ENCODE peak calls at places on chromosomes 16 and 17, in seven cellular contexts. Q is right lobe of liver, F is uterus, J is suprapubic skin, M is PC-3, S is adrenal gland, T is iPS DF 6.9. P is an unnamed sample.

GRCh38 chr16:53809088-53809951 is 105.4 kb downstream of the FTO start:
- DNase-seq in Q (no peak), F (no peak), J (no peak), M (peak), S (no peak), T (no peak), P (no peak)

GRCh38 chr16:57834936-57835335 is 32.6 kb upstream of the KIFC3 start:
- DNase-seq in Q (no peak), F (no peak), J (no peak), M (peak), S (no peak), T (no peak), P (no peak)

GRCh38 chr16:51146256-51146924 is 4.7 kb downstream of the SALL1 start:
- DNase-seq in Q (no peak), F (no peak), J (no peak), M (no peak), S (no peak), T (no peak), P (no peak)

GRCh38 chr16:68668266-68668665 is 23.2 kb downstream of the CDH3 start:
- DNase-seq in Q (no peak), F (no peak), J (no peak), M (peak), S (no peak), T (no peak), P (no peak)

GRCh38 chr16:71489122-71489521 is at the start of gene ZNF19:
- DNase-seq in Q (no peak), F (no peak), J (no peak), M (no peak), S (no peak), T (no peak), P (no peak)

GRCh38 chr16:8458481-8458880 is 131.8 kb downstream of the TMEM114 start:
- DNase-seq in Q (no peak), F (no peak), J (no peak), M (no peak), S (no peak), T (no peak), P (no peak)

GRCh38 chr16:77009453-77009852 is 181.5 kb upstream of the MON1B start:
- DNase-seq in Q (no peak), F (no peak), J (no peak), M (no peak), S (no peak), T (no peak), P (no peak)

GRCh38 chr17:31100840-31101239 is 6.1 kb downstream of the NF1 start:
- DNase-seq in Q (no peak), F (no peak), J (no peak), M (no peak), S (no peak), T (no peak), P (no peak)

GRCh38 chr17:27414271-27414670 is 42.0 kb upstream of the KSR1 start:
- DNase-seq in Q (no peak), F (no peak), J (no peak), M (no peak), S (no peak), T (no peak), P (no peak)

GRCh38 chr17:67412057-67412456 is 35.0 kb downstream of the PITPNC1 start:
- DNase-seq in Q (peak), F (no peak), J (no peak), M (no peak), S (no peak), T (no peak), P (no peak)
- H3K27ac ChIP-seq in Q (peak), F (no peak), J (no peak), M (no peak), S (no peak), T (no peak), P (no peak)

GRCh38 chr16:11201498-11202259 is 54.3 kb downstream of the SOCS1 start:
- DNase-seq in Q (no peak), F (no peak), J (no peak), M (peak), S (peak), T (no peak), P (no peak)
- H3K27ac ChIP-seq in Q (no peak), F (no peak), J (no peak), M (peak), S (peak), T (no peak), P (no peak)

DNA sequence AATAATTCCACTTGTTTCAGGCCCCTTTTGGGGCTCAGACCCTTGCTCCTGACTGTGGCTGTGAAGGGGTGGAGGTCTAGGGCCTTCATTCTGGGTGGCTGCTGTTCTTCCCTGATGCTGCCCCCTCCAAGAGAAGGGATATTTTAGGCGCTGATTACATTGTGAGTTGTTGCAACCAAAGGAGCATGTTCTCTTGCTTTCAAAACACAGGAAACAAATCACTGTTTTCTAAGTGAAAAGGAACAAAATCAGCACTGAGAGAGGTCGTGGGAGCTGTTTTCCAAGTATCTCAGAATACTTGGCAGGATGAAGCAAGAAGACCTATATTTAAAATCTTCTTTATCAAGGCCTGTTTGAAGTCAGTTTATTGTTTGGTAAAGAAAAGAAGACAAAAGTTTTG is 25.3 kb upstream of the SEC14L1 start:
- DNase-seq in Q (no peak), F (no peak), J (no peak), M (no peak), S (no peak), T (no peak), P (no peak)
- H3K27ac ChIP-seq in Q (peak), F (peak), J (no peak), M (no peak), S (peak), T (no peak), P (peak)

GRCh38 chr16:86740817-86741799 is 162.8 kb downstream of the FOXL1 start:
- DNase-seq in Q (no peak), F (peak), J (no peak), M (peak), S (peak), T (peak), P (no peak)
- H3K27ac ChIP-seq in Q (peak), F (peak), J (no peak), M (peak), S (peak), T (no peak), P (no peak)

GRCh38 chr16:67460168-67460567 is 20.8 kb downstream of the ATP6V0D1 start:
- DNase-seq in Q (no peak), F (peak), J (no peak), M (no peak), S (no peak), T (no peak), P (no peak)

GRCh38 chr16:67458121-67458641 is 22.8 kb downstream of the ATP6V0D1 start:
- DNase-seq in Q (no peak), F (peak), J (no peak), M (no peak), S (no peak), T (no peak), P (no peak)

GRCh38 chr16:67459858-67460144 is 21.2 kb downstream of the ATP6V0D1 start:
- DNase-seq in Q (no peak), F (peak), J (no peak), M (no peak), S (no peak), T (no peak), P (no peak)

GRCh38 chr16:67457611-67458010 is 23.3 kb downstream of the ATP6V0D1 start:
- DNase-seq in Q (no peak), F (no peak), J (no peak), M (no peak), S (no peak), T (no peak), P (no peak)

DNA sequence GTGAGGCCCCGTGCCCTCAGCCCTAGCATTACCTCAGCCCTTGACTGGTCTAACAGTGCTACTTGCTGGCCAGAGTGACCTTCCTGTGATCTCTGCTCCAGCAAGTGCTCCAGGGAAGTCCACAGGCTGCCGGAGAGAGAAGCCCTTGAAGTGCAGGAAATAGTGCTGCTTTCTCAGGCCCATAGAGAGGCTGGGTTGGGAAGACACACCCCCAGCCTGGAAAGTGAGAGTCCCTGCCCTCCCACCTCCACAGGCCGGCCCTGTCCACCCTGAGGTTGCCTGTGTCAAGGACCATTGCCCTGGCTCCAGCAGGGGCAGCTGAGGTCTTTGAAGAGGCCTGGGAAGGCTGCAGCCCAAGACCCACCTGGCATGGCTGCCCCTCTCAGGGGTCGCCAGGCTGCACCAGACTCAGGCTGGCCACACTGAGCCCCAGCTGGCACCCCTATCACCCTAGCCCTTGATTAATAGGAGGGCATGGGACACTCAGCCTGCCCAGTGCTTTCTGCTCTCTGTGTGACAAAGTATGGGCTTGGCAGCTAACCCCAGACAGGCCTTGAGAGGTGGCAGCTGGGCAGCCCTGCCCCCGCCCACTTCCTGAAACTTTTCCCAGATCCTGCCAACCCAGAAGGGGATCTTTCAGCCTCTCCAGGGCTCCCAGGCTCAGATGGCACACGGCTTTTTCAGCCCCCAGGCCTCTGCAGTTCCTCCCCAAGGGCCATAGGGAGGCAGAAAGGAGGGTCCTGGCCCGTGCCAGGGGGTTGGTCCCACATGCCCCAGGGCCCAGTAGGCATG is 21.7 kb downstream of the ATP6V0D1 start:
- DNase-seq in Q (no peak), F (peak), J (no peak), M (no peak), S (peak), T (no peak), P (peak)
- H3K27ac ChIP-seq in Q (peak), F (peak), J (peak), M (no peak), S (peak), T (no peak), P (no peak)

DNA sequence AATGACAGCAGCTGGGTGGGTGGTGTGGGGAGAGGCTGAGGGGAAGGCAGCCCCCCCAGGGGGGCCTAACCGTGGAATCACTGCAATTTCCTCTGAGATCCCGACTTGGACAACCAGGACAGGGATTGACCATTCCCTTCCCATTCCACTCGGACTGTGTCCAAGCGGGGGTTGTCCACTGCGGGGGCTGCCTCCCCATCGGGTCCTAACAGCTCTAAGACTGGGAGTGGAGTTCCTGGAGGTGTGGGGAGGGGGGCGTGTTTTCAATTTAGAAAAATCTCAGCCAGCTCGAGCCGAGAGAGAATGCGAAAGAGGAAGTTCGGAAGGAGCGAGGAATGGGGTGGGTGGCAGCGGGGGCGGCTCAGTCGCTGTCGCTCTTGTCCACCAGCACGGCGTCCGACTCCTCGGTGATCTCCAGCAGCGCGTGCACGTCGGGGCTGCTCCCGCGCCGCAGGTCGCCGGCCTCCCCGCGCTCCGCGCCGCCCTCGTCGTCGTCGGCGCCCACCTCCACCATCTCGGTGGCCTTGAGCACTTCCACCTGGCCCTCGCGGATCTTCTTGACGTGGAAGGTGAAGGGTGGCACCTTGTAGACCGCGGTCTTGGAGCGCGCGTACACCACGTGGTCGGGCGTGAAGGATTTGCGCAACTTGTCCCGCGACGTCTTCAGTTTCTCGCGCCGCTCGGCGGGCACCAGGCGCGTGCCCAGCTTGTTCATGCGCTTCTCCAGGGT is 16.2 kb upstream of the STAT3 start:
- DNase-seq in Q (no peak), F (no peak), J (no peak), M (no peak), S (no peak), T (no peak), P (no peak)
- H3K27ac ChIP-seq in Q (no peak), F (peak), J (no peak), M (no peak), S (no peak), T (no peak), P (no peak)

DNA sequence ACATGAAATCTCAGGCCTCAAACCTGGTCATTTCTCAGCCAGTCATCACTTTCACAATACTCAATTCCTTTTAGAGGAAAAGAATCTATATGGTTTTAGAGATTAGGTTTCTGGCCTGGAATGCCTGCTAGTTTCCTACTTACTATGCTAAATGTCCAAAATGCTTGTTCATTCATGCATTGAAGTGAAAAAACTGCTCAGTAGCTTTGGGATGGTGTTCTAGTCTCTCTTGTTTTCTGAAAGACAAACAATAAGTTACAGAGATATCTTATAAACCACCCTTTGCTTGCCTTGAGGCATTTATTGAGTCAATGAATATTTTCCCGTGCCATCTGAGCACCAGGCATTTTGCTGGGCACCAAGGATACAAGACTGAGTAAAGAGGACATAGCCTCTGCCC is 1146.5 kb upstream of the GOT2 start:
- DNase-seq in Q (no peak), F (no peak), J (no peak), M (peak), S (no peak), T (no peak), P (no peak)
- H3K27ac ChIP-seq in Q (no peak), F (no peak), J (no peak), M (no peak), S (no peak), T (no peak), P (no peak)

GRCh38 chr17:67742025-67742424 is 24.3 kb downstream of the NOL11 start:
- DNase-seq in Q (no peak), F (no peak), J (no peak), M (no peak), S (no peak), T (no peak), P (no peak)

GRCh38 chr17:67751101-67752074 is 33.7 kb downstream of the NOL11 start:
- DNase-seq in Q (no peak), F (no peak), J (no peak), M (no peak), S (no peak), T (no peak), P (no peak)

GRCh38 chr17:67750067-67750466 is 32.3 kb downstream of the NOL11 start:
- DNase-seq in Q (no peak), F (no peak), J (no peak), M (no peak), S (no peak), T (no peak), P (no peak)

DNA sequence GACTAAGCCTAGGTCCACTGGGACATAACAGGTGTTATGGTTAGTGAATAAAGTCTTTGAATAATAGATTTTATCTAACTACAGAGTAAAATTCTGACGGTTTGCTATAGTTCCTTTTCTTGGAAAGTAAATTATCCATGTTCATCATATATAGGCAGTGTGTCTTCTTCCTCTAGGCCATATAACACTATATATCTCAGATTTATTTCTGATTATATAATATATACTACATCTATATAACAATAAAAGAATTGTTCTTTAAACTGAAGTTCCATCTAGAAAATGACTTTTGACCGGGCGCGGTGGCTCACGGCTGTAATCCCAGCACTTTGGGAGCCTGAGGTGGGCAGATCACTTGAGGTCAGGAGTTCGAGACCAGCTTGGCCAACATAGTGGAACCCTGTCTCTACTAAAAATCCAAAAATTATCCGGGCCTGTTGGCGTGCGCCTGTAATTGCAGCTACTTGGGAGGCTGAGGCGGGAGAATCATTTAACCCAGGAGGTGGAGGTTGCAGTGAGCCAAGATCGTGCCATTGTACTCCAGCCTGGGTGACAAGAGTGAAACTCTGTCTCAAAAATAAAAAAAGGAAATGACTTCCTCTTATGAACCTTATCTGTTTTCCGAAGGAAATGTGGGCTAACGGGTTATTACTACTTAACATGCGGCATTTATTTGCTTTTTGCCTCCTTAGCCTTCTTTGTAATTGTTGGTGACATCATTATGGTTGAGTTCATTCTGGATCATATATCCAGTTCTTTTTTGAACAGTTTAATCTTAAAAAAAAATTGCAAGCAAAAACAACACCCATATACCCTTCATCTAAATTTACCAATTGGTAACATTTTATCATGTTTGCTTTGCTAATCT is 29.2 kb downstream of the NOL11 start:
- DNase-seq in Q (no peak), F (no peak), J (no peak), M (no peak), S (no peak), T (no peak), P (no peak)
- H3K27ac ChIP-seq in Q (no peak), F (no peak), J (no peak), M (no peak), S (no peak), T (no peak), P (no peak)

GRCh38 chr17:7251330-7252175 is at the start of gene CTDNEP1:
- DNase-seq in Q (peak), F (peak), J (peak), M (peak), S (peak), T (peak), P (peak)

GRCh38 chr17:7250655-7251329 is 742 bp downstream of the CTDNEP1 start:
- DNase-seq in Q (peak), F (no peak), J (no peak), M (no peak), S (peak), T (no peak), P (no peak)

GRCh38 chr17:7252176-7253043 is at the start of gene ELP5:
- DNase-seq in Q (peak), F (peak), J (peak), M (peak), S (peak), T (no peak), P (peak)

GRCh38 chr17:7254511-7254910 is 2.5 kb downstream of the ELP5 start:
- DNase-seq in Q (no peak), F (no peak), J (no peak), M (no peak), S (no peak), T (no peak), P (no peak)

DNA sequence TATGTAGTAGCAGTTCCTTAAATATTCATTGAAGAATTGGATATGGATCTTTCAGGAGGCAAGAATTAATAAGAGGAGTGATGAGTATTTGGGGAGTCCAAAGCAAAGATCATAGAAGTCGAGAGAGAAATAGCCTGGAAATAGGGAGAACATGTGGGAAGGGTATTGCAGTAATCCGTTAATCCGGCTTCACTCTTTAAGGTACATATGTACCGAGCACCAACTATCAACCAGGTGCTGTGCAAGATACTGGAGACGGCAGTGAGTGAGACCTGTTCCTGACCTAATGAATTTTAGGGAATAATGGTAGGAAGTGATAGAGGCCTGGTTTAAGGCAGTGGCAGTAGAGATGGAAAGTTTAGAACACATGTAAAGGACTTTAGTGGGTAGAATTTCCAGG is 1.1 kb downstream of the ELP5 start:
- DNase-seq in Q (no peak), F (no peak), J (no peak), M (no peak), S (no peak), T (no peak), P (no peak)
- H3K27ac ChIP-seq in Q (peak), F (peak), J (peak), M (peak), S (peak), T (no peak), P (no peak)

P was measured in substantia nigra.